ENCODE peak calls at places on chromosomes 6 and 20, in six cellular contexts. Y is breast epithelium; B is WERI-Rb-1; V is AG04450; M is ovary; F is CD8-positive, alpha-beta T cell. U is an unnamed sample.

GRCh38 chr6:3319801-3320200 is 61.1 kb downstream of the PSMG4 start:
- DNase-seq in Y (no peak), B (no peak), V (no peak), M (no peak), F (no peak), U (no peak)

GRCh38 chr6:129567374-129567773 is 142.6 kb downstream of the ARHGAP18 start:
- DNase-seq in Y (no peak), B (peak), V (no peak), M (no peak), F (no peak), U (peak)

GRCh38 chr20:5393218-5393870 is 76.6 kb upstream of the PROKR2 start:
- DNase-seq in Y (no peak), B (peak), V (no peak), M (no peak), F (no peak), U (no peak)

GRCh38 chr6:33095681-33096080 is 19.9 kb downstream of the HLA-DPB1 start:
- DNase-seq in Y (no peak), B (no peak), V (no peak), M (no peak), F (no peak), U (no peak)

GRCh38 chr6:170450946-170451761 is 102.0 kb downstream of the PSMB1 start:
- DNase-seq in Y (no peak), B (no peak), V (no peak), M (no peak), F (no peak), U (no peak)

GRCh38 chr20:8509809-8510208 is 377.7 kb downstream of the PLCB1 start:
- DNase-seq in Y (no peak), B (no peak), V (no peak), M (no peak), F (no peak), U (peak)

GRCh38 chr6:163554663-163555062 is 140.1 kb downstream of the QKI start:
- DNase-seq in Y (no peak), B (peak), V (no peak), M (no peak), F (peak), U (peak)

GRCh38 chr6:119545245-119545644 is 195.7 kb upstream of the MAN1A1 start:
- DNase-seq in Y (no peak), B (no peak), V (no peak), M (no peak), F (no peak), U (no peak)

GRCh38 chr20:16821211-16822089 is 73.3 kb downstream of the OTOR start:
- DNase-seq in Y (no peak), B (peak), V (no peak), M (no peak), F (no peak), U (peak)

GRCh38 chr6:53910834-53911233 is 116.0 kb downstream of the LRRC1 start:
- DNase-seq in Y (no peak), B (no peak), V (no peak), M (no peak), F (no peak), U (no peak)

GRCh38 chr6:168131464-168132415 is 52.7 kb upstream of the FRMD1 start:
- DNase-seq in Y (no peak), B (peak), V (no peak), M (no peak), F (no peak), U (no peak)

GRCh38 chr20:33673411-33674293 is 576 bp downstream of the NECAB3 start:
- DNase-seq in Y (no peak), B (no peak), V (no peak), M (no peak), F (no peak), U (peak)

GRCh38 chr6:149217466-149217888 is 100.0 kb upstream of the TAB2 start:
- DNase-seq in Y (no peak), B (no peak), V (no peak), M (no peak), F (no peak), U (no peak)

GRCh38 chr6:161139766-161140553 is 133.9 kb downstream of the AGPAT4 start:
- DNase-seq in Y (no peak), B (no peak), V (no peak), M (no peak), F (no peak), U (no peak)

GRCh38 chr6:134247271-134247833 is 70.6 kb downstream of the SGK1 start:
- DNase-seq in Y (no peak), B (no peak), V (no peak), M (no peak), F (peak), U (no peak)

GRCh38 chr6:170210651-170211403 is 80.1 kb downstream of the DLL1 start:
- DNase-seq in Y (no peak), B (no peak), V (no peak), M (no peak), F (no peak), U (no peak)

GRCh38 chr6:111997078-111997862 is 56.6 kb upstream of the CCN6 start:
- DNase-seq in Y (peak), B (peak), V (peak), M (peak), F (peak), U (peak)

GRCh38 chr6:42367353-42368011 is 84.2 kb downstream of the TRERF1 start:
- DNase-seq in Y (no peak), B (no peak), V (no peak), M (no peak), F (no peak), U (no peak)

GRCh38 chr6:131400054-131400781 is 172.8 kb upstream of the ARG1 start:
- DNase-seq in Y (no peak), B (no peak), V (peak), M (no peak), F (no peak), U (peak)

GRCh38 chr20:34581341-34582189 is 23.0 kb downstream of the MAP1LC3A start:
- DNase-seq in Y (no peak), B (no peak), V (no peak), M (no peak), F (no peak), U (no peak)

GRCh38 chr20:1881240-1881835 is 13.9 kb upstream of the SIRPA start:
- DNase-seq in Y (no peak), B (no peak), V (no peak), M (no peak), F (no peak), U (no peak)

GRCh38 chr6:56444855-56445254 is 197.5 kb upstream of the COL21A1 start:
- DNase-seq in Y (no peak), B (no peak), V (no peak), M (no peak), F (no peak), U (no peak)

GRCh38 chr20:16387661-16388060 is 185.6 kb downstream of the KIF16B start:
- DNase-seq in Y (no peak), B (no peak), V (no peak), M (no peak), F (no peak), U (no peak)

DNA sequence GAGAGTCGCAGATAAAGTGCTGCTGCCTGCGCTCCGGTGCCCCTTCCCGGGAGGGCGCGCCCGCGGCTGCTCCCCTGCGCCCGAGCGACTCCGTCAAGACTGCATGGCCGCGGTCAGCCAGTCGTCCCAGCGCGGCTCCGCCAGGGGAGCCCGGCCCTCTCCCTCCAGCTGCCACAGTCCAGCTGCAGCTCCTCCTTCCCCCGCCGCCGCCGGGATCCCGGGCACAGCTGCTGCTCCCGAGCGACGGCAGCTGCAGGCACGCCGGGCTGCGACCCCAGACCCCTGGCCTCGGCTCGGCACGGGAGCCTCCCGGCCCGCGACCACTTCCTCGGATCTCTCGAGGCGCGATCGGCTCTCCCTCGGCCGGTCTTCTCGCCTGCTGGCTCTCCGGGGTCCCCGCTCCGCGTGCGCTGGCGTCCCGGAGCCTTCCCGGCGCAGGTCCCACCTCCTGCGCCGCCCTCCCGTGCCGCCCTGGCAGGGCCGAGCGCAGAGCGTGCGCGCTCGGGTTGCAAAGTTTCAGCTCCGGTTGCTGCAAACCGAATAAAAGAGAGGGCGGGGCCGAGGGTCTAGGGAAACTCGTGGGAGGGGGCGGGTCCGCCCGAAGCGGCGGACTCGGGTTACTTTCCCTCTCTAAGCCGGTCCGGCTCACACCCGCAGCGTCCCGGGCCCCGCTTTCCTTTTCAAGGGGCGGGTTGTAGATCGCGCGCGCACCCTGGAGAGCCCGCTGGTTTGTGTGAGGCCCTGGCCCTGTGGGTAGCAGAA is at the start of gene CNKSR3:
- DNase-seq in Y (peak), B (peak), V (peak), M (peak), F (no peak), U (peak)
- TF ChIP-seq CTCF in Y (peak), B (peak), V (peak), M (no peak), F (no peak), U (no peak)

GRCh38 chr6:18416341-18416679 is 29.2 kb downstream of the RNF144B start:
- DNase-seq in Y (no peak), B (no peak), V (no peak), M (no peak), F (no peak), U (no peak)

GRCh38 chr6:18414102-18414501 is 27.0 kb downstream of the RNF144B start:
- DNase-seq in Y (no peak), B (no peak), V (no peak), M (no peak), F (no peak), U (no peak)

GRCh38 chr6:18415207-18415606 is 28.1 kb downstream of the RNF144B start:
- DNase-seq in Y (no peak), B (no peak), V (no peak), M (no peak), F (no peak), U (no peak)

GRCh38 chr6:18413320-18413830 is 26.2 kb downstream of the RNF144B start:
- DNase-seq in Y (no peak), B (no peak), V (no peak), M (no peak), F (no peak), U (no peak)

GRCh38 chr6:18415671-18416340 is 28.7 kb downstream of the RNF144B start:
- DNase-seq in Y (no peak), B (no peak), V (no peak), M (no peak), F (no peak), U (no peak)
- H3K27ac ChIP-seq in Y (no peak), B (no peak), V (no peak), M (no peak), F (no peak), U (no peak)

GRCh38 chr20:11270566-11270965 is 596.8 kb upstream of the JAG1 start:
- DNase-seq in Y (no peak), B (no peak), V (no peak), M (no peak), F (no peak), U (no peak)

GRCh38 chr20:11266571-11266970 is 592.8 kb upstream of the JAG1 start:
- DNase-seq in Y (no peak), B (no peak), V (no peak), M (no peak), F (no peak), U (no peak)

GRCh38 chr20:11267762-11268335 is 594.0 kb upstream of the JAG1 start:
- DNase-seq in Y (no peak), B (no peak), V (no peak), M (no peak), F (no peak), U (no peak)

GRCh38 chr20:11271319-11271718 is 597.5 kb upstream of the JAG1 start:
- DNase-seq in Y (no peak), B (peak), V (no peak), M (no peak), F (no peak), U (no peak)

DNA sequence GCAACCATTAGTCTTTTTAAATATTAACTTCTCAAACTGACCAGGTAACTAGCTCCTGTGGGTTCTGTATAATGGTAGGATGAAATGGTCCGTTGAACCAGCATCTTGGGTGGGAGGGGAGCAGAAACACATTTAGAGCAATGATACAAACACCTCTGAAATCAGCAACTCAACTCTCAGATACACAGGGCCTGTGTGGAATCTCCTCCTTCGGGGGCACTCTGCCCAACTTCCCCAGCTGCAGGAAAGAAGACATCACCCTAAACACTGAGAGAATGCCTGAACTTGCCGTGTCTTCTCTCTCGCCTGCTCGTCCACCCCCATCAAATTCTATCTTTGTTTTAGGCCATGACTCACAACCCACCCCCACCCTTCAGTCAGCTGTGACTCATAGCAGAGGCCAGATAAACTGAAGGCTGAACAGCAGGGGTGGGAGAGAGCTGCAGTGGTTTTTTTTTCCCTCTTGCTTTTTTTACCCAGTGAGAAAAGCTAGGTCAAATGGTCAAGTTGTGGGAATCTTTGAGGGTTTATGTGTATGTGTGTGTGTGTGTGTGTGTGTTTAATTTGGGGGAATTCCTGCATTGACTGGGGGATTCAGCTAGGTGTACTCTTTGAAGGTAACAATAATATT is 593.4 kb upstream of the JAG1 start:
- DNase-seq in Y (no peak), B (no peak), V (peak), M (peak), F (no peak), U (peak)
- TF ChIP-seq CTCF in Y (no peak), B (no peak), V (peak), M (no peak), F (no peak), U (no peak)

GRCh38 chr20:32205502-32206382 is 1.8 kb downstream of the PLAGL2 start:
- DNase-seq in Y (no peak), B (peak), V (no peak), M (no peak), F (no peak), U (no peak)
- H3K27ac ChIP-seq in Y (peak), B (peak), V (no peak), M (no peak), F (no peak), U (peak)

GRCh38 chr6:5950448-5950847 is 56.3 kb downstream of the NRN1 start:
- DNase-seq in Y (no peak), B (peak), V (no peak), M (no peak), F (no peak), U (no peak)
- TF ChIP-seq CTCF in Y (no peak), B (peak), V (no peak), M (no peak), F (no peak), U (no peak)

DNA sequence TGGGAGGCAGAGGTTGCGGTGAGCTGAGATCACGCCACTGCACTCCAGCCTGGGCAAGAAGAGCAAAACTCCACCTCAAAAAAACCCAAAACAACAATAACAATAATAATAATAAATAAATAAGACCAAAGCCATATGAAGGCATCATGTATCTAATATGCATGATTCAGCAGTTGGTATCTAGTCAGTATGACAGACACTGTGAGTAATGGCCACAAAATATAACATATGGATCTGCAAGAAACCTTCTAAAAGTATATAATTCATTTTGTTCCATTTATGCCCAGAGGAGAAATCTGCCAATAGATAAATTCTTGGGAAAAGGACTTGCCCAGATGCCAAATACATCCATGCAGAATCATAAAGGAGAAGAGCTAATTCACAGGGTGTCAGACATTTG is 252.3 kb downstream of the BTBD9 start:
- DNase-seq in Y (no peak), B (no peak), V (no peak), M (no peak), F (no peak), U (no peak)
- H3K27ac ChIP-seq in Y (no peak), B (no peak), V (no peak), M (no peak), F (no peak), U (no peak)

GRCh38 chr6:39724787-39725631 is at the start of gene KIF6:
- DNase-seq in Y (peak), B (peak), V (peak), M (peak), F (peak), U (peak)
- TF ChIP-seq CTCF in Y (no peak), B (no peak), V (no peak), M (no peak), F (no peak), U (no peak)

GRCh38 chr6:126066068-126067048 is 80.0 kb downstream of the TRMT11 start:
- DNase-seq in Y (no peak), B (no peak), V (no peak), M (no peak), F (no peak), U (no peak)

GRCh38 chr6:126060400-126060799 is 74.1 kb downstream of the TRMT11 start:
- DNase-seq in Y (no peak), B (no peak), V (no peak), M (no peak), F (no peak), U (no peak)

GRCh38 chr6:126064994-126065401 is 78.7 kb downstream of the TRMT11 start:
- DNase-seq in Y (no peak), B (no peak), V (no peak), M (no peak), F (no peak), U (no peak)

GRCh38 chr6:126064257-126064993 is 78.1 kb downstream of the TRMT11 start:
- DNase-seq in Y (no peak), B (no peak), V (no peak), M (no peak), F (no peak), U (no peak)

DNA sequence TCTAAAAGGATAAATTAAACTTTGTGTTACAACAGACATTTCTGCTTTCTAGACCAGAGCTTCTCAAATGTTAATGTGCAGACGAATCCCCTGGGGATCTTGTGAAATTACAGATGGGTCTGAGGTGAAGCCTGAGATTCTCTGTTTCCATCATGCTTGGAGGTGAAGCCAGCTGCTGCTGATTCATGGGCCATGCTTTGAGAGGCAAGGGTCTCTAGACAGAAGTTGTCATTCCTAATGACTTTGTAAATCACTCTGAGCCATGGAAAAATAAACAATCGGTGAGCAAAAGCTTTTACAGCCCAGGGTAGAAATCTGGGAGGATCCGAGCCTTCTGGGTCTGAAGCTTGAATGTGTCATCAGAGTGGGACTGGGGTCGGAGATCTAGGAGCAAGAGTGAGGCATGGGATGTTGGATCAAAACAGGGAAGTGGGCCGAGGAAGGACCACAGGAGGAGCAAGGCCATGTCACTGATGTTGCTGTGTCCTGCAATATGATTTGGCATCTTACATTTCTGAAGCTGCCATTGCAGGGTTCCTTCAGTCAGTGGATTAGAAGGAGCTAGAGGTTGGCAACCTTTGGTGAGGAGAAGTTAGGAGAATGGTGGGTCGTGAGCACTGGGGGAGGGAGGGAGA is 77.3 kb downstream of the TRMT11 start:
- DNase-seq in Y (no peak), B (no peak), V (peak), M (no peak), F (no peak), U (no peak)
- H3K27ac ChIP-seq in Y (no peak), B (no peak), V (no peak), M (no peak), F (no peak), U (no peak)

GRCh38 chr6:20946037-20946436 is 411.8 kb downstream of the CDKAL1 start:
- DNase-seq in Y (no peak), B (no peak), V (no peak), M (no peak), F (no peak), U (no peak)

GRCh38 chr6:20946890-20947289 is 412.6 kb downstream of the CDKAL1 start:
- DNase-seq in Y (no peak), B (no peak), V (no peak), M (no peak), F (no peak), U (no peak)

GRCh38 chr6:20952605-20953004 is 418.3 kb downstream of the CDKAL1 start:
- DNase-seq in Y (no peak), B (no peak), V (peak), M (no peak), F (no peak), U (peak)

GRCh38 chr6:20947977-20948376 is 413.7 kb downstream of the CDKAL1 start:
- DNase-seq in Y (no peak), B (no peak), V (no peak), M (no peak), F (no peak), U (no peak)

DNA sequence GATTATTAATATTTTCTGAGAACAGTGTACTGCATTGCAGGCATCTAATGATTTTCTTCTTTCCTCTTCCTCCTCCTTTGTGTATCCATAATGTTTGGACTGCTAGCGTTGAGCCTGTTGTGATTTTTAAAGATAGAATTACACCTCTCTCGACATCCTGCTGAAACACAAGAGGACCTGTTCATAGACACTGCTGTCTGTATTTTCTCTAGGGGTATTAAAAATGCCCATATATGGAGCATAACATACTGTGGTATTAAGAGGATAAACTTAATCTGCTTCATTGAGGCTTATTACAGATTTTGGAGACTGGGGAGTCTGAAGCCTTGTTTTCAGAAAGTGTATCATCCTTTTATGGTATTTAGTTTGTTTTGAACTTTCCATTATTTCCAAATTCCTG is 414.3 kb downstream of the CDKAL1 start:
- DNase-seq in Y (no peak), B (no peak), V (no peak), M (no peak), F (no peak), U (no peak)
- TF ChIP-seq CTCF in Y (no peak), B (no peak), V (no peak), M (no peak), F (no peak), U (no peak)

U was measured in RWPE1.